ENCODE peak calls at places on chromosomes 1 and 21, in four cellular contexts. C is SK-N-SH, B is K562, J is HepG2. W is an unnamed sample.

GRCh38 chr1:30444850-30445249 is 278.5 kb downstream of the MATN1 start:
- DNase-seq in J (no peak), C (no peak), B (no peak), W (no peak)

GRCh38 chr1:832136-832535 is 91.6 kb upstream of the SAMD11 start:
- DNase-seq in J (no peak), B (no peak), C (no peak), W (no peak)

GRCh38 chr1:16163882-16164820 is 8.3 kb upstream of the EPHA2 start:
- DNase-seq in B (peak), J (peak), C (no peak), W (no peak)

GRCh38 chr1:40312238-40313205 is 4.6 kb downstream of the COL9A2 start:
- DNase-seq in C (no peak), B (no peak), J (peak), W (peak)

GRCh38 chr1:35573198-35573775 is at the start of gene TFAP2E:
- DNase-seq in C (peak), B (no peak), J (no peak), W (no peak)

GRCh38 chr1:215905493-215906095 is 338.5 kb downstream of the KCTD3 start:
- DNase-seq in B (no peak), J (no peak), C (no peak), W (no peak)

GRCh38 chr1:10888791-10889627 is 92.6 kb upstream of the CASZ1 start:
- DNase-seq in B (no peak), C (peak), J (no peak), W (no peak)

GRCh38 chr1:59146651-59147358 is 150.1 kb upstream of the FGGY start:
- DNase-seq in J (peak), B (no peak), C (peak), W (no peak)

GRCh38 chr1:66439028-66439427 is 94.9 kb upstream of the SGIP1 start:
- DNase-seq in J (no peak), B (no peak), C (no peak), W (peak)

GRCh38 chr1:15218287-15219279 is 28.4 kb upstream of the FHAD1 start:
- DNase-seq in J (no peak), B (no peak), C (peak), W (peak)

GRCh38 chr1:116706123-116706522 is 38.6 kb upstream of the IGSF3 start:
- DNase-seq in B (no peak), C (no peak), J (no peak), W (no peak)

GRCh38 chr1:86546787-86547221 is at the start of gene CLCA4:
- DNase-seq in B (no peak), J (no peak), C (no peak), W (no peak)

GRCh38 chr1:218394416-218394815 is 49.3 kb downstream of the TGFB2 start:
- DNase-seq in C (no peak), B (no peak), J (no peak), W (no peak)

GRCh38 chr1:20601123-20601825 is 12.4 kb downstream of the CDA start:
- DNase-seq in B (peak), J (no peak), C (no peak), W (no peak)

GRCh38 chr1:179175011-179175934 is 54.2 kb downstream of the ABL2 start:
- DNase-seq in B (no peak), C (no peak), J (no peak), W (no peak)

GRCh38 chr1:31705080-31705866 is 1.5 kb upstream of the COL16A1 start:
- DNase-seq in J (peak), B (peak), C (peak), W (no peak)

GRCh38 chr1:53332188-53332564 is 4.3 kb upstream of the LRP8 start:
- DNase-seq in J (no peak), C (no peak), B (no peak), W (no peak)

GRCh38 chr1:50553921-50554320 is 130.7 kb upstream of the DMRTA2 start:
- DNase-seq in J (peak), C (no peak), B (no peak), W (no peak)

GRCh38 chr1:240000634-240001033 is 91.0 kb upstream of the FMN2 start:
- DNase-seq in C (no peak), J (no peak), B (no peak), W (no peak)

DNA sequence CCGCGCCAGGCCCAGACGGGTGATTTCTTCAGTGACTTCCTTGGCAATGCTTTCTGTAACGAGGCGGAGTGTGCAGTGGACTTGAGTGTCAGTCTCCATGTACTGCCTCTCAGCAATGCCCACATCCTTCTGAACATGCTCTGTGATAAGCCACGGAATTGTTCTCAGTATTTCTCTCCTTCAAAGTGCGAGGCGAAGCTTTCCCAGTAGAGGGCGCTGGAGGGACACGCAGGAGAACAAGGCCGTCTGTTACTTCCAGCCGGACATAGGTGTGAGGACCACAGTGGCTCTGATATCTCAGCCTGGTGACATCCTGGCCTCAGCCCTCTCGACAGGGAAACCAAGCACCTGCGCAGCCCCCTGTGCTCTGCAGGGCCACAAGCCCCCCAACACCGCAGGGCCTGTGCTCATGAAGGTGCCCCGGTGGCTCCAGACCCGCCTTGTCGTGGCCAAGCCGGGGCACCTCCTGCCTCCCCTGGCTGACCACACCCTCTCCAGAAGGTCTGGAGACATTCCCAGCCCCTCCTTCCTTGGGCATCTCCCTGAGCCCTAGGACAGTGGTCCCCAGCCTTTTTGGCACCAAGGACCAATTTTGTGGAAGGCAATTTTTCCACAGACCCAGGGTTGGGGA is 46.1 kb upstream of the BACE2 start:
- DNase-seq in B (peak), C (peak), J (peak), W (peak)
- TF ChIP-seq ZBTB33 in B (no peak), C (no peak), J (no peak), W (no peak)

GRCh38 chr21:27633631-27634030 is 666.7 kb upstream of the ADAMTS5 start:
- DNase-seq in J (no peak), B (no peak), C (no peak), W (no peak)

GRCh38 chr21:27631471-27631870 is 664.6 kb upstream of the ADAMTS5 start:
- DNase-seq in C (no peak), J (no peak), B (no peak), W (no peak)

DNA sequence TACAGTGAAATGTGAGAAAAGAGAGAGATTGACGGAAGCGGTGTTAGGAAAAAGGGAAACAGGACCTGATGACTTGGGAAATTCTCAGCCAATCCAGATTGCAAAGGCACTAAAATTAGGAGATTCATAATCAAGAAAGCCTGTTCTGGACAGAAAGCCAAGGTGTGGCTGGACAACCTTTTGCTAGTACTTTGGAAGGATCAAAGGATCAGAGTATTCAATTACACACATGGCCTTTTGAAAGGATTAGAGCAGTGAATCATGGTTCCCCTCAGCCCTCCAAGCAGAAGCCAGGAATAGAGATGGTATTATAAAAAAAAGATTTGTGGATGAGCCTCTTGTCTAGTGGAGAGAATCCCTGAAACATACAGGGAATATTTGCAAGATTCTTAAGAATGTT is 669.8 kb upstream of the ADAMTS5 start:
- DNase-seq in B (no peak), C (no peak), J (no peak), W (no peak)
- TF ChIP-seq USF2 in B (no peak), C (no peak), J (no peak), W (no peak)

GRCh38 chr1:193062698-193063463 is 3.5 kb downstream of the RO60 start:
- DNase-seq in C (no peak), B (no peak), J (no peak), W (no peak)

GRCh38 chr1:193059282-193060225 is at the start of the genes RO60 and UCHL5:
- DNase-seq in J (peak), C (peak), B (peak), W (peak)

GRCh38 chr1:193065954-193066353 is 6.5 kb downstream of the RO60 start:
- DNase-seq in J (no peak), C (no peak), B (no peak), W (no peak)

GRCh38 chr1:193058529-193059281 is 455 bp downstream of the UCHL5 start:
- DNase-seq in B (peak), C (peak), J (peak), W (peak)

DNA sequence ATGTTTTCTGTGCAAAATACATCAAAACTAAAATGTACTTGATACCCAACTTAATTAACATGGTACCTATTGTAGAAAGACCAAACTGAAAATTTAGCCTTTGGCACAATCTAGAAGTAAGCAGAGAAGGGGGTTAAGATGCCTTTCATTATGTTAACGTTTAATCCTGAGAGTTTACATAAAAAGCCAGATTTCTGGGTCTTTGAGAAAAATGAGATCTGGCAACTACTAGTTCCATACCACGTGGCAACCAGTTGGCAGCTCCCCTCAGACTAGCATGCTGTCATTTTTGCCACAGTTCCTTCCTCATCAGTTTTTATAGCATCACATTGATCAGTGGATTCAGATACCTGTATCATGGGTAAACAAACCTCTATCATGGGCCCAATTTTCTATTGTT is 1.5 kb downstream of the RO60 start:
- DNase-seq in J (no peak), C (peak), B (no peak), W (no peak)
- TF ChIP-seq ZBTB33 in J (no peak), C (no peak), B (no peak), W (no peak)

DNA sequence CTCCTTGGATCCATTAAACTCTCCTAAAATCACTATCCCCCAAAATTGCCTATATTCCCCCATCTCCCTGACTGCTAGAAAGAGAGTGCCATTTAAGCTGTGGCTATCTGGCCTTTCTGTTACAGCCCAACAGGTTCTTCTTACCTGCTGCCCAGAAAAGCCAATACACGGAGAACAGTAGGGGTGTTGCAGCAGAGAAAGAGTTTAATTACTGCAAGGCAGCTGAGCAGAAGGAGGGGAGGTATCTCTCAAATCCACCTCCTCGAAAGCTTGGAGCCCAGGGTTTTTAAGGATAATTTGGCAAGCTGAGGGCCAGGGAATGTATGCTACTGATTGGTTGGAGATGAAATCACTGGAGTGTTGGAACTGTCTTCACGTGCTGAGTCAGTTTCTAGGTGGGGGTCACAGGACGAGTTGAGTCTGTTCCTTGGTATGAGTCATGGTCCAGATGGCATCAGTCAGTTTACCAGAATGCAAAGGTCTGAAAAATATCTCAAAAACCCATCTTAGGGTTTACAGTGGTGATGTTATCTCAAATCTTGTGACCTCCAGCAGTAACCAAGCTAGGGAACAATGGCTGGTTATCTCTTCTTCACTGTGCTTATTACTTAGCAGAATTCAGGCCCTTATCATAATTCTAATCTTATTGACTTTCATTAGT is 89.8 kb downstream of the SMYD3 start:
- DNase-seq in B (no peak), C (no peak), J (no peak), W (no peak)
- TF ChIP-seq USF2 in B (no peak), C (no peak), J (no peak), W (no peak)

GRCh38 chr1:25971044-25971881 is 26.6 kb downstream of the PAFAH2 start:
- DNase-seq in B (no peak), C (no peak), J (no peak), W (no peak)
- TF ChIP-seq ZBTB33 in B (no peak), C (no peak), J (no peak), W (no peak)

GRCh38 chr1:178057131-178057765 is 36.7 kb upstream of the RASAL2 start:
- DNase-seq in C (no peak), B (no peak), J (no peak), W (no peak)

GRCh38 chr1:178055093-178055492 is 38.8 kb upstream of the RASAL2 start:
- DNase-seq in C (peak), J (peak), B (no peak), W (no peak)

GRCh38 chr1:178060789-178061556 is 32.9 kb upstream of the RASAL2 start:
- DNase-seq in J (peak), C (no peak), B (no peak), W (no peak)

GRCh38 chr1:178055779-178056471 is 38.0 kb upstream of the RASAL2 start:
- DNase-seq in C (no peak), J (peak), B (no peak), W (peak)

GRCh38 chr1:178057863-178058576 is 35.9 kb upstream of the RASAL2 start:
- DNase-seq in J (no peak), C (no peak), B (no peak), W (no peak)
- TF ChIP-seq USF2 in J (no peak), C (no peak), B (peak), W (no peak)